ENCODE peak calls at places on chromosomes 11 and 22, in eight cellular contexts. V is nephron progenitor cell; W is COR-L47; H is activated CD8-positive, alpha-beta memory T cell treated with anti-CD3 and anti-CD28 coated beads for 24 hours; K is EL; I is EH; Y is AML-193; X is glutamatergic neuron. J is an unnamed sample.

GRCh38 chr11:119335655-119336543 is 1.6 kb downstream of the RNF26 start:
- DNase-seq in H (no peak), X (no peak), V (no peak), K (no peak), W (no peak), I (no peak), Y (no peak), J (no peak)

GRCh38 chr11:2169001-2169370 is 2.6 kb downstream of the TH start:
- DNase-seq in K (no peak), V (peak), Y (no peak), X (no peak), H (no peak), I (no peak), W (no peak), J (no peak)

GRCh38 chr22:40620464-40621046 is 16.0 kb downstream of the MRTFA start:
- DNase-seq in K (peak), Y (no peak), V (no peak), I (peak), W (no peak), X (no peak), H (no peak), J (no peak)

GRCh38 chr11:65274734-65275682 is 13.2 kb downstream of the POLA2 start:
- DNase-seq in W (peak), H (no peak), I (peak), X (peak), K (peak), Y (peak), V (peak), J (no peak)

GRCh38 chr22:20159088-20159487 is 8.2 kb upstream of the CCDC188 start:
- DNase-seq in K (no peak), Y (no peak), H (no peak), I (no peak), W (no peak), V (peak), X (peak), J (no peak)

GRCh38 chr11:12478743-12479142 is 101.4 kb downstream of the PARVA start:
- DNase-seq in X (no peak), I (peak), Y (no peak), H (no peak), W (no peak), V (no peak), K (peak), J (no peak)

GRCh38 chr22:35611891-35612576 is 5.1 kb downstream of the MB start:
- DNase-seq in X (no peak), H (no peak), K (no peak), V (no peak), W (no peak), Y (no peak), I (no peak), J (no peak)

GRCh38 chr11:94513091-94513490 is 830 bp downstream of the C11orf97 start:
- DNase-seq in Y (peak), X (no peak), W (peak), V (no peak), H (no peak), I (no peak), K (no peak), J (no peak)

GRCh38 chr11:1514349-1515061 is 27.9 kb upstream of the MOB2 start:
- DNase-seq in I (no peak), K (no peak), Y (no peak), W (no peak), H (no peak), X (no peak), V (no peak), J (no peak)

GRCh38 chr11:79493555-79494171 is 52.8 kb upstream of the TENM4 start:
- DNase-seq in K (peak), W (peak), Y (peak), I (peak), H (peak), X (peak), V (peak), J (peak)

GRCh38 chr22:27150530-27150909 is 493.1 kb downstream of the MIAT start:
- DNase-seq in I (peak), H (no peak), W (no peak), Y (no peak), K (no peak), X (no peak), V (no peak), J (no peak)

GRCh38 chr22:46538816-46539163 is 1.4 kb upstream of the CELSR1 start:
- DNase-seq in I (peak), K (peak), W (no peak), Y (no peak), V (no peak), H (no peak), X (no peak), J (no peak)

GRCh38 chr11:105862736-105863367 is 159.2 kb downstream of the MSANTD4 start:
- DNase-seq in K (peak), W (peak), Y (peak), X (no peak), I (peak), V (no peak), H (no peak), J (no peak)

GRCh38 chr11:126392638-126393023 is 37.1 kb downstream of the ST3GAL4 start:
- DNase-seq in Y (peak), X (no peak), H (no peak), V (no peak), W (no peak), I (no peak), K (no peak), J (no peak)

GRCh38 chr11:114783805-114784204 is 105.5 kb downstream of the NXPE2 start:
- DNase-seq in Y (no peak), V (no peak), K (no peak), X (no peak), W (no peak), H (no peak), I (no peak), J (no peak)

GRCh38 chr22:47309476-47309875 is 547.0 kb downstream of the TBC1D22A start:
- DNase-seq in K (no peak), V (no peak), H (no peak), X (no peak), W (no peak), Y (no peak), I (no peak), J (no peak)

GRCh38 chr11:125168875-125169537 is 4.5 kb downstream of the PKNOX2 start:
- DNase-seq in K (no peak), Y (no peak), X (no peak), I (no peak), H (no peak), W (no peak), V (no peak), J (no peak)

GRCh38 chr22:32024791-32025190 is 18.3 kb upstream of the SLC5A1 start:
- DNase-seq in I (no peak), W (no peak), H (no peak), X (no peak), Y (no peak), V (no peak), K (no peak), J (no peak)

GRCh38 chr11:18319914-18320313 is 2.0 kb downstream of the HPS5 start:
- DNase-seq in K (no peak), Y (no peak), V (no peak), W (no peak), I (no peak), H (no peak), X (no peak), J (no peak)

GRCh38 chr11:28169816-28170215 is 61.6 kb downstream of the METTL15 start:
- DNase-seq in H (no peak), Y (no peak), X (no peak), K (peak), I (peak), W (no peak), V (no peak), J (no peak)

GRCh38 chr11:103601230-103601846 is 435.1 kb upstream of the DDI1 start:
- DNase-seq in I (peak), X (peak), K (peak), V (peak), W (peak), H (no peak), Y (peak), J (peak)

GRCh38 chr22:28181332-28181731 is 262.3 kb upstream of the PITPNB start:
- DNase-seq in X (no peak), K (peak), V (no peak), W (no peak), I (peak), Y (no peak), H (no peak), J (no peak)

GRCh38 chr11:47791774-47792173 is 24.6 kb upstream of the FNBP4 start:
- DNase-seq in V (no peak), H (no peak), I (no peak), X (no peak), K (no peak), W (no peak), Y (no peak), J (no peak)

GRCh38 chr11:69373251-69373635 is 79.3 kb downstream of the MYEOV start:
- DNase-seq in H (peak), V (no peak), X (no peak), Y (no peak), I (no peak), K (no peak), W (no peak), J (no peak)

GRCh38 chr11:6926208-6927029 is at the start of gene ZNF215:
- DNase-seq in V (peak), I (peak), Y (no peak), X (peak), W (no peak), K (peak), H (peak), J (peak)

GRCh38 chr11:92302766-92303165 is 78.1 kb downstream of the FAT3 start:
- DNase-seq in H (no peak), Y (no peak), I (peak), W (no peak), X (no peak), V (no peak), K (peak), J (no peak)

GRCh38 chr11:1920909-1921575 is 1.5 kb downstream of the TNNT3 start:
- DNase-seq in W (no peak), I (no peak), V (no peak), H (no peak), K (no peak), X (no peak), Y (no peak), J (no peak)

GRCh38 chr22:24355574-24355973 is 71.8 kb upstream of the ADORA2A start:
- DNase-seq in I (no peak), X (no peak), V (no peak), W (no peak), K (no peak), Y (peak), H (no peak), J (no peak)

GRCh38 chr11:11036185-11037161 is 178.6 kb upstream of the ZBED5 start:
- DNase-seq in X (no peak), V (peak), H (no peak), K (peak), I (peak), W (peak), Y (peak), J (peak)

GRCh38 chr11:26905368-26905767 is 88.5 kb upstream of the FIBIN start:
- DNase-seq in V (no peak), H (no peak), X (no peak), Y (no peak), K (peak), I (peak), W (no peak), J (no peak)

GRCh38 chr22:46193898-46194310 is 43.6 kb downstream of the PPARA start:
- DNase-seq in X (no peak), K (no peak), W (no peak), H (no peak), I (no peak), V (no peak), Y (no peak), J (no peak)